ENCODE peak calls at places on chromosome 14, in six cellular contexts. One of them, this sample, is unnamed.
A peak's percentile ranks its signal among the peaks of the same experiment; 100 is the strongest.

GRCh38 chr14:66119805-66120204 is 366.4 kb upstream of the CCDC196 start:
- DNase-seq in astrocyte of the cerebellum: no peak
- DNase-seq in sigmoid colon: no peak
- DNase-seq in CD8-positive, alpha-beta T cell: no peak
- DNase-seq in fibroblast of mammary gland: no peak
- DNase-seq in PC-3: no peak
- DNase-seq in this sample: no peak

GRCh38 chr14:43706901-43707300 is 800.2 kb downstream of the FSCB start:
- DNase-seq in astrocyte of the cerebellum: no peak
- DNase-seq in sigmoid colon: no peak
- DNase-seq in CD8-positive, alpha-beta T cell: no peak
- DNase-seq in fibroblast of mammary gland: peak; percentile 19
- DNase-seq in PC-3: no peak
- DNase-seq in this sample: no peak

GRCh38 chr14:34052658-34053014 is 101.8 kb upstream of the EGLN3 start:
- DNase-seq in astrocyte of the cerebellum: peak; percentile 50
- DNase-seq in sigmoid colon: no peak
- DNase-seq in CD8-positive, alpha-beta T cell: no peak
- DNase-seq in fibroblast of mammary gland: peak; percentile 83
- DNase-seq in PC-3: peak; percentile 68
- DNase-seq in this sample: peak; percentile 81

GRCh38 chr14:74085828-74086227 is 1.1 kb downstream of the LIN52 start:
- DNase-seq in astrocyte of the cerebellum: no peak
- DNase-seq in sigmoid colon: no peak
- DNase-seq in CD8-positive, alpha-beta T cell: no peak
- DNase-seq in fibroblast of mammary gland: no peak
- DNase-seq in PC-3: no peak
- DNase-seq in this sample: no peak

GRCh38 chr14:68144051-68144681 is 324.6 kb downstream of the RAD51B start:
- DNase-seq in astrocyte of the cerebellum: no peak
- DNase-seq in sigmoid colon: peak; percentile 93
- DNase-seq in CD8-positive, alpha-beta T cell: no peak
- DNase-seq in fibroblast of mammary gland: peak; percentile 93
- DNase-seq in PC-3: no peak
- DNase-seq in this sample: peak; percentile 61

GRCh38 chr14:93655078-93655750 is 133.1 kb downstream of the PRIMA1 start:
- DNase-seq in astrocyte of the cerebellum: peak; percentile 45
- DNase-seq in sigmoid colon: no peak
- DNase-seq in CD8-positive, alpha-beta T cell: no peak
- DNase-seq in fibroblast of mammary gland: peak; percentile 61
- DNase-seq in PC-3: peak; percentile 85
- DNase-seq in this sample: peak; percentile 33

GRCh38 chr14:82710257-82710841 is 1176.7 kb upstream of the SEL1L start:
- DNase-seq in astrocyte of the cerebellum: peak; percentile 61
- DNase-seq in sigmoid colon: no peak
- DNase-seq in CD8-positive, alpha-beta T cell: no peak
- DNase-seq in fibroblast of mammary gland: peak; percentile 74
- DNase-seq in PC-3: peak; percentile 69
- DNase-seq in this sample: peak; percentile 24

GRCh38 chr14:38593477-38593876 is 337.6 kb upstream of the CLEC14A start:
- DNase-seq in astrocyte of the cerebellum: no peak
- DNase-seq in sigmoid colon: no peak
- DNase-seq in CD8-positive, alpha-beta T cell: no peak
- DNase-seq in fibroblast of mammary gland: no peak
- DNase-seq in PC-3: no peak
- DNase-seq in this sample: no peak

GRCh38 chr14:22570132-22570949 is 18.7 kb downstream of the DAD1 start:
- DNase-seq in astrocyte of the cerebellum: peak; percentile 89
- DNase-seq in sigmoid colon: peak; percentile 84
- DNase-seq in CD8-positive, alpha-beta T cell: peak; percentile 86
- DNase-seq in fibroblast of mammary gland: peak; percentile 83
- DNase-seq in PC-3: peak; percentile 92
- DNase-seq in this sample: peak; percentile 81

GRCh38 chr14:62844546-62844945 is 200.7 kb downstream of the KCNH5 start:
- DNase-seq in astrocyte of the cerebellum: no peak
- DNase-seq in sigmoid colon: no peak
- DNase-seq in CD8-positive, alpha-beta T cell: no peak
- DNase-seq in fibroblast of mammary gland: no peak
- DNase-seq in PC-3: no peak
- DNase-seq in this sample: no peak

GRCh38 chr14:74475678-74476077 is 17.4 kb downstream of the NPC2 start:
- DNase-seq in astrocyte of the cerebellum: no peak
- DNase-seq in sigmoid colon: no peak
- DNase-seq in CD8-positive, alpha-beta T cell: no peak
- DNase-seq in fibroblast of mammary gland: peak; percentile 79
- DNase-seq in PC-3: peak; percentile 45
- DNase-seq in this sample: peak; percentile 29

GRCh38 chr14:85471156-85471555 is 58.8 kb upstream of the FLRT2 start:
- DNase-seq in astrocyte of the cerebellum: peak; percentile 35
- DNase-seq in sigmoid colon: no peak
- DNase-seq in CD8-positive, alpha-beta T cell: no peak
- DNase-seq in fibroblast of mammary gland: peak; percentile 50
- DNase-seq in PC-3: no peak
- DNase-seq in this sample: peak; percentile 73

GRCh38 chr14:65915125-65915524 is 502.6 kb downstream of the FUT8 start:
- DNase-seq in astrocyte of the cerebellum: no peak
- DNase-seq in sigmoid colon: no peak
- DNase-seq in CD8-positive, alpha-beta T cell: no peak
- DNase-seq in fibroblast of mammary gland: peak; percentile 7
- DNase-seq in PC-3: no peak
- DNase-seq in this sample: no peak

GRCh38 chr14:61034416-61035100 is 53.5 kb downstream of the SLC38A6 start:
- DNase-seq in astrocyte of the cerebellum: no peak
- DNase-seq in sigmoid colon: no peak
- DNase-seq in CD8-positive, alpha-beta T cell: no peak
- DNase-seq in fibroblast of mammary gland: no peak
- DNase-seq in PC-3: peak; percentile 45
- DNase-seq in this sample: no peak

GRCh38 chr14:61121293-61121897 is 140.3 kb downstream of the SLC38A6 start:
- DNase-seq in astrocyte of the cerebellum: no peak
- DNase-seq in sigmoid colon: no peak
- DNase-seq in CD8-positive, alpha-beta T cell: no peak
- DNase-seq in fibroblast of mammary gland: no peak
- DNase-seq in PC-3: no peak
- DNase-seq in this sample: no peak

GRCh38 chr14:61178226-61179060 is 102.7 kb downstream of the TMEM30B start:
- DNase-seq in astrocyte of the cerebellum: peak; percentile 95
- DNase-seq in sigmoid colon: no peak
- DNase-seq in CD8-positive, alpha-beta T cell: no peak
- DNase-seq in fibroblast of mammary gland: peak; percentile 98
- DNase-seq in PC-3: peak; percentile 99
- DNase-seq in this sample: peak; percentile 98

GRCh38 chr14:23381871-23382270 is 5.0 kb downstream of the CMTM5 start:
- DNase-seq in astrocyte of the cerebellum: no peak
- DNase-seq in sigmoid colon: no peak
- DNase-seq in CD8-positive, alpha-beta T cell: no peak
- DNase-seq in fibroblast of mammary gland: no peak
- DNase-seq in PC-3: no peak
- DNase-seq in this sample: no peak

GRCh38 chr14:31388687-31389413 is 31.5 kb downstream of the HEATR5A start:
- DNase-seq in astrocyte of the cerebellum: no peak
- DNase-seq in sigmoid colon: no peak
- DNase-seq in CD8-positive, alpha-beta T cell: no peak
- DNase-seq in fibroblast of mammary gland: peak; percentile 27
- DNase-seq in PC-3: no peak
- DNase-seq in this sample: no peak

GRCh38 chr14:100824156-100824555 is 1.8 kb upstream of the MEG3 start:
- DNase-seq in astrocyte of the cerebellum: no peak
- DNase-seq in sigmoid colon: peak; percentile 77
- DNase-seq in CD8-positive, alpha-beta T cell: no peak
- DNase-seq in fibroblast of mammary gland: peak; percentile 51
- DNase-seq in PC-3: no peak
- DNase-seq in this sample: peak; percentile 68

GRCh38 chr14:23193432-23193831 is 10.0 kb upstream of the SLC7A8 start:
- DNase-seq in astrocyte of the cerebellum: no peak
- DNase-seq in sigmoid colon: no peak
- DNase-seq in CD8-positive, alpha-beta T cell: no peak
- DNase-seq in fibroblast of mammary gland: no peak
- DNase-seq in PC-3: no peak
- DNase-seq in this sample: peak; percentile 15

GRCh38 chr14:89351364-89351957 is 65.6 kb downstream of the FOXN3 start:
- DNase-seq in astrocyte of the cerebellum: no peak
- DNase-seq in sigmoid colon: no peak
- DNase-seq in CD8-positive, alpha-beta T cell: peak; percentile 58
- DNase-seq in fibroblast of mammary gland: no peak
- DNase-seq in PC-3: no peak
- DNase-seq in this sample: peak; percentile 65

DNA sequence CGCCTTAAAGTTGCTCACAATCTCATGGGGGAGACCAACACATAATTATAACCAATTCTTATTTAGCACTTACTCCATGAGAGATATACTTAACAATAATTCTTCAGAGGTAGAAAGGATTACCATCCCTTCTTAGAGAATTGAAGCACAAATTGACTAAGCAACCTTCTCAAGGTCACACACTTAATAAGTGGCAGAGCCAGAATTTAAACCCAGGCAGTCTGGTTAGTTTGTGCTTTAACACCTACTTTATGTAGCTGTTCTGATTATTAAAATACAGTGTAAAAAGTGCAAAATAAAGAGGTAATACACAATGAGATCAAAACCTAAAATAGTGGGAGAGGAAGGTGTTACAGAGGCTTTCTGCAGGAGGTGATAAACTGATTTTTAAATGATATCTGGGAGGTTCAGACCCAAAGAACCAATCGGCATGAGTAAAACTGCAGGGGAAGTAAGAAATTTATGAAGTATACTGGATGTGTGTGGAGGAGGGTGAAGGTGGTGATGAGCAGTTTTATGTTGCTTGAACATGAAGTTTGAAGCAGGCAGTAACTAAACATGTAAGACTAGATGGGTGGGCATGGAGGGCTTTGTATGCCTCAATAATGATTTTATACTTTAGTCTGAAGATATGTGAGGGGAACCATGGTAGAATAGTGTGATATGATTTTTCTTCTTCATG is 5.7 kb downstream of the ZBTB1 start:
- DNase-seq in astrocyte of the cerebellum: no peak
- DNase-seq in sigmoid colon: no peak
- DNase-seq in CD8-positive, alpha-beta T cell: no peak
- DNase-seq in fibroblast of mammary gland: no peak
- DNase-seq in PC-3: no peak
- DNase-seq in this sample: no peak
- H3K4me3 ChIP-seq in astrocyte of the cerebellum: no peak overlapping the region
- H3K4me3 ChIP-seq in sigmoid colon: no peak overlapping the region
- H3K4me3 ChIP-seq in CD8-positive, alpha-beta T cell: no peak overlapping the region
- H3K4me3 ChIP-seq in fibroblast of mammary gland: no peak overlapping the region
- H3K4me3 ChIP-seq in PC-3: no peak overlapping the region
- H3K4me3 ChIP-seq in this sample: no peak overlapping the region

DNA sequence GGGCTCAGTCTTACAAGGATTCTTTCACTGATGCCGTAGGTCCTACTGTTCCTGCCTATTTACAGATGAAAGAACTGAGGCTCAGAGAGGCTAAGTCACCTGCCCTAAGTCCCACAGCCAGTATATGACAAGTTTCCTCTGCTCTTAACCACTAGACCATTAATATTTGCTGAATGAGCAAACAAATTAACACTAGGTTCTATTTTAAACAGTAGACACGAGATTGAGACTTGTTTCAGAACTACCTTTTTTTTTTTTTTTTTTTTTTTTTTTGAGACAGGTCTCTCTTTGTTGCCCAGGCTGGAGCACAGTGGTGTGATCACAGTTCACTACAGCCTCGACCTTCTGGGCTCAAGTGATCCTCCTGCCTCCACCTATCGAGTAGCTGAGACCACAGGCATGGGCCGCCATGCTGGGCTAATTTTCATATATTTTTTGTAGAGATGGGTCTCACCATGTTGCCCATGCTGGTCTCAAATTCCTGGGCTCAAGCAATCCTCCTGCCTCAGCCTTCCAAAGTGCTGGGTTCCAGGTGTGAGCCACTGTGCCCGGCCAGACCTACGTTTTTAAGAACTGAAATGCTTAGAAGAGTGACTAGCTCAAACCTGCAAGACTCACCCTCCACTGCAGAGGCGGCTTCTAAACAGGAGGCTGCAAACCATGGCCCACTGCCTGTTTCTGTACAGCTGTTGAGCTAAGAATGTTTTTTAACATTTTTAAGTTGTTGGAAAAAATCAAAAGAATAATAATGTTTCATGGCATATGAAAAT is 12.9 kb downstream of the SYNE3 start:
- DNase-seq in astrocyte of the cerebellum: no peak
- DNase-seq in sigmoid colon: no peak
- DNase-seq in CD8-positive, alpha-beta T cell: no peak
- DNase-seq in fibroblast of mammary gland: no peak
- DNase-seq in PC-3: no peak
- DNase-seq in this sample: no peak
- TF ChIP-seq CTCF in astrocyte of the cerebellum: no peak
- TF ChIP-seq CTCF in sigmoid colon: no peak
- TF ChIP-seq CTCF in CD8-positive, alpha-beta T cell: no peak
- TF ChIP-seq CTCF in fibroblast of mammary gland: no peak
- TF ChIP-seq CTCF in PC-3: no peak
- TF ChIP-seq CTCF in this sample: no peak

GRCh38 chr14:105247026-105247425 is 1.3 kb upstream of the BTBD6 start:
- DNase-seq in astrocyte of the cerebellum: no peak
- DNase-seq in sigmoid colon: no peak
- DNase-seq in CD8-positive, alpha-beta T cell: no peak
- DNase-seq in fibroblast of mammary gland: no peak
- DNase-seq in PC-3: no peak
- DNase-seq in this sample: no peak
- H3K4me3 ChIP-seq in astrocyte of the cerebellum: no peak overlapping the region
- H3K4me3 ChIP-seq in sigmoid colon: no peak overlapping the region
- H3K4me3 ChIP-seq in CD8-positive, alpha-beta T cell: no peak overlapping the region
- H3K4me3 ChIP-seq in fibroblast of mammary gland: no peak overlapping the region
- H3K4me3 ChIP-seq in PC-3: no peak overlapping the region
- H3K4me3 ChIP-seq in this sample: no peak overlapping the region

GRCh38 chr14:59631237-59631636 is 54.6 kb upstream of the CCDC175 start:
- DNase-seq in astrocyte of the cerebellum: no peak
- DNase-seq in sigmoid colon: no peak
- DNase-seq in CD8-positive, alpha-beta T cell: no peak
- DNase-seq in fibroblast of mammary gland: peak; percentile 11
- DNase-seq in PC-3: peak; percentile 58
- DNase-seq in this sample: no peak

GRCh38 chr14:59634617-59635016 is 58.0 kb upstream of the CCDC175 start:
- DNase-seq in astrocyte of the cerebellum: no peak
- DNase-seq in sigmoid colon: no peak
- DNase-seq in CD8-positive, alpha-beta T cell: no peak
- DNase-seq in fibroblast of mammary gland: no peak
- DNase-seq in PC-3: no peak
- DNase-seq in this sample: no peak

GRCh38 chr14:59630281-59630963 is 53.8 kb upstream of the CCDC175 start:
- DNase-seq in astrocyte of the cerebellum: no peak
- DNase-seq in sigmoid colon: no peak
- DNase-seq in CD8-positive, alpha-beta T cell: no peak
- DNase-seq in fibroblast of mammary gland: peak; percentile 3
- DNase-seq in PC-3: no peak
- DNase-seq in this sample: peak; percentile 9

GRCh38 chr14:59629384-59630158 is 53.0 kb upstream of the CCDC175 start:
- DNase-seq in astrocyte of the cerebellum: no peak
- DNase-seq in sigmoid colon: no peak
- DNase-seq in CD8-positive, alpha-beta T cell: no peak
- DNase-seq in fibroblast of mammary gland: no peak
- DNase-seq in PC-3: no peak
- DNase-seq in this sample: no peak

DNA sequence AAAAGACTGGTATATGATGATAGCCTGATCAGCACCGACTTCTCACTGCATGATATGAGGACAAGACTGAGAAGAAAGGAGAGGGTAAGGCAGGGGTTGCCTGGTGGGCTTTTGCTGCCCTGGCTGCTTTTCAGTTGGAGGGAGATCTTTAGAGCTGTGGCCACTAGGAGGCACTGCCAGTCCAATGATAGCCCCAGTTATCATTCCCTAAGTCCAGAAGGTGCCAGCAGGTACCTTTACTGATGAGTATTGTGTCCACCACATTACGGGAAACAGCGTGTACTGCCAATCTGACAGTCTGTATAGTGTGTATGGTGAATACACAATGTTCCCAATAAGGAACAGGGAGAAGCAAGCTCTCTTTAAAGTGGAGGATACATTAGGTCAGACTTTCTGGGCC is 55.8 kb upstream of the CCDC175 start:
- DNase-seq in astrocyte of the cerebellum: peak; percentile 15
- DNase-seq in sigmoid colon: no peak
- DNase-seq in CD8-positive, alpha-beta T cell: no peak
- DNase-seq in fibroblast of mammary gland: peak; percentile 35
- DNase-seq in PC-3: peak; percentile 87
- DNase-seq in this sample: peak; percentile 28
- TF ChIP-seq CTCF in astrocyte of the cerebellum: peak; percentile 72
- TF ChIP-seq CTCF in sigmoid colon: no peak
- TF ChIP-seq CTCF in CD8-positive, alpha-beta T cell: no peak
- TF ChIP-seq CTCF in fibroblast of mammary gland: peak; percentile 60
- TF ChIP-seq CTCF in PC-3: peak; percentile 100
- TF ChIP-seq CTCF in this sample: peak; percentile 72